ENCODE peak calls at places on chromosomes 11 and 22, in seven cellular contexts. One of them, this sample, is unnamed.
A peak's percentile ranks its signal among the peaks of the same experiment; 100 is the strongest.

GRCh38 chr11:133969072-133969471 is 12.3 kb upstream of the IGSF9B start:
- DNase-seq in KBM-7: no peak
- DNase-seq in CD4-positive, alpha-beta T cell: no peak
- DNase-seq in RPMI8226: no peak
- DNase-seq in EL: no peak
- DNase-seq in HepG2: no peak
- DNase-seq in tibial nerve: no peak
- DNase-seq in this sample: no peak

GRCh38 chr22:46381142-46381541 is 45.6 kb downstream of the TRMU start:
- DNase-seq in CD4-positive, alpha-beta T cell: no peak
- DNase-seq in EL: peak; percentile 54
- DNase-seq in RPMI8226: no peak
- DNase-seq in KBM-7: no peak
- DNase-seq in tibial nerve: no peak
- DNase-seq in HepG2: no peak
- DNase-seq in this sample: no peak

GRCh38 chr11:114317738-114318137 is 21.5 kb downstream of the NNMT start:
- DNase-seq in RPMI8226: peak; percentile 41
- DNase-seq in KBM-7: peak; percentile 15
- DNase-seq in EL: peak; percentile 36
- DNase-seq in HepG2: no peak
- DNase-seq in CD4-positive, alpha-beta T cell: no peak
- DNase-seq in tibial nerve: no peak
- DNase-seq in this sample: no peak

GRCh38 chr22:30634477-30635233 is 926 bp upstream of the SLC35E4 start:
- DNase-seq in RPMI8226: peak; percentile 88
- DNase-seq in HepG2: peak; percentile 31
- DNase-seq in tibial nerve: peak; percentile 74
- DNase-seq in KBM-7: peak; percentile 88
- DNase-seq in CD4-positive, alpha-beta T cell: peak; percentile 89
- DNase-seq in EL: peak; percentile 89
- DNase-seq in this sample: peak; percentile 43

GRCh38 chr11:96124155-96124554 is 200.2 kb upstream of the MTMR2 start:
- DNase-seq in tibial nerve: no peak
- DNase-seq in CD4-positive, alpha-beta T cell: no peak
- DNase-seq in EL: no peak
- DNase-seq in KBM-7: no peak
- DNase-seq in HepG2: no peak
- DNase-seq in RPMI8226: no peak
- DNase-seq in this sample: no peak

GRCh38 chr11:33723238-33723881 is 12.9 kb downstream of the CD59 start:
- DNase-seq in EL: peak; percentile 97
- DNase-seq in HepG2: no peak
- DNase-seq in RPMI8226: no peak
- DNase-seq in KBM-7: peak; percentile 79
- DNase-seq in tibial nerve: no peak
- DNase-seq in CD4-positive, alpha-beta T cell: no peak
- DNase-seq in this sample: no peak

GRCh38 chr22:32661296-32661695 is 140.2 kb upstream of the TIMP3 start:
- DNase-seq in CD4-positive, alpha-beta T cell: no peak
- DNase-seq in tibial nerve: peak; percentile 55
- DNase-seq in RPMI8226: no peak
- DNase-seq in EL: peak; percentile 92
- DNase-seq in KBM-7: no peak
- DNase-seq in HepG2: no peak
- DNase-seq in this sample: no peak

GRCh38 chr22:35523167-35523928 is 17.3 kb upstream of the RASD2 start:
- DNase-seq in CD4-positive, alpha-beta T cell: no peak
- DNase-seq in KBM-7: no peak
- DNase-seq in HepG2: no peak
- DNase-seq in RPMI8226: peak; percentile 82
- DNase-seq in EL: no peak
- DNase-seq in tibial nerve: no peak
- DNase-seq in this sample: peak; percentile 42

GRCh38 chr11:39990413-39990812 is 1469.0 kb downstream of the LRRC4C start:
- DNase-seq in EL: no peak
- DNase-seq in KBM-7: no peak
- DNase-seq in HepG2: no peak
- DNase-seq in CD4-positive, alpha-beta T cell: no peak
- DNase-seq in RPMI8226: no peak
- DNase-seq in tibial nerve: no peak
- DNase-seq in this sample: no peak

GRCh38 chr11:22795914-22796313 is 33.7 kb downstream of the SVIP start:
- DNase-seq in CD4-positive, alpha-beta T cell: no peak
- DNase-seq in tibial nerve: no peak
- DNase-seq in EL: no peak
- DNase-seq in RPMI8226: no peak
- DNase-seq in KBM-7: no peak
- DNase-seq in HepG2: no peak
- DNase-seq in this sample: no peak

GRCh38 chr11:102260241-102260640 is 57.0 kb upstream of the BIRC3 start:
- DNase-seq in RPMI8226: no peak
- DNase-seq in KBM-7: no peak
- DNase-seq in HepG2: no peak
- DNase-seq in EL: no peak
- DNase-seq in CD4-positive, alpha-beta T cell: no peak
- DNase-seq in tibial nerve: no peak
- DNase-seq in this sample: no peak

GRCh38 chr11:132734217-132734616 is 798.1 kb downstream of the OPCML start:
- DNase-seq in EL: peak; percentile 95
- DNase-seq in tibial nerve: no peak
- DNase-seq in RPMI8226: no peak
- DNase-seq in CD4-positive, alpha-beta T cell: no peak
- DNase-seq in KBM-7: no peak
- DNase-seq in HepG2: no peak
- DNase-seq in this sample: no peak

GRCh38 chr11:18853086-18853720 is 61.6 kb upstream of the PTPN5 start:
- DNase-seq in CD4-positive, alpha-beta T cell: no peak
- DNase-seq in tibial nerve: no peak
- DNase-seq in RPMI8226: peak; percentile 27
- DNase-seq in KBM-7: peak; percentile 13
- DNase-seq in HepG2: peak; percentile 36
- DNase-seq in EL: peak; percentile 8
- DNase-seq in this sample: no peak

GRCh38 chr11:17256512-17256911 is 20.0 kb upstream of the NUCB2 start:
- DNase-seq in RPMI8226: no peak
- DNase-seq in tibial nerve: no peak
- DNase-seq in EL: peak; percentile 92
- DNase-seq in KBM-7: no peak
- DNase-seq in HepG2: no peak
- DNase-seq in CD4-positive, alpha-beta T cell: no peak
- DNase-seq in this sample: no peak

GRCh38 chr11:88849368-88849767 is 216.4 kb downstream of the GRM5 start:
- DNase-seq in tibial nerve: no peak
- DNase-seq in CD4-positive, alpha-beta T cell: no peak
- DNase-seq in EL: peak; percentile 52
- DNase-seq in RPMI8226: no peak
- DNase-seq in KBM-7: no peak
- DNase-seq in HepG2: no peak
- DNase-seq in this sample: no peak

GRCh38 chr11:131370090-131370751 is at the start of gene NTM:
- DNase-seq in KBM-7: no peak
- DNase-seq in RPMI8226: peak; percentile 6
- DNase-seq in EL: peak; percentile 2
- DNase-seq in CD4-positive, alpha-beta T cell: no peak
- DNase-seq in HepG2: no peak
- DNase-seq in tibial nerve: peak; percentile 23
- DNase-seq in this sample: no peak